ENCODE peak calls at places on chromosomes 12 and 14, in four cellular contexts. E is psoas muscle, H is KG1, A is GM04504. D is an unnamed sample.

GRCh38 chr12:59972941-59973340 is 377.1 kb downstream of the SLC16A7 start:
- DNase-seq in E (no peak), H (no peak), A (peak; percentile 61), D (no peak)

GRCh38 chr12:12927211-12928079 is 24.5 kb downstream of the GPRC5D start:
- DNase-seq in E (peak; percentile 56), H (no peak), A (no peak), D (no peak)

GRCh38 chr14:61240206-61240605 is 40.9 kb downstream of the TMEM30B start:
- DNase-seq in E (no peak), H (no peak), A (no peak), D (no peak)

GRCh38 chr12:127169321-127170270 is 1097.4 kb upstream of the TMEM132C start:
- DNase-seq in E (no peak), H (no peak), A (peak; percentile 86), D (no peak)

GRCh38 chr14:26905219-26905618 is 307.4 kb upstream of the NOVA1 start:
- DNase-seq in E (no peak), H (no peak), A (no peak), D (no peak)

GRCh38 chr14:92719890-92720323 is 28.5 kb downstream of the LGMN start:
- DNase-seq in E (no peak), H (no peak), A (peak; percentile 25), D (no peak)

GRCh38 chr12:122793685-122794106 is 19.3 kb downstream of the CCDC62 start:
- DNase-seq in E (no peak), H (peak; percentile 67), A (no peak), D (no peak)

GRCh38 chr12:22256076-22256475 is 78.4 kb downstream of the ST8SIA1 start:
- DNase-seq in E (no peak), H (no peak), A (no peak), D (no peak)

GRCh38 chr14:50530358-50530757 is 2.0 kb downstream of the MAP4K5 start:
- DNase-seq in E (no peak), H (no peak), A (no peak), D (no peak)

GRCh38 chr12:132208153-132208823 is 64.0 kb downstream of the NOC4L start:
- DNase-seq in E (no peak), H (no peak), A (no peak), D (no peak)

GRCh38 chr12:2221030-2221621 is 168.3 kb downstream of the CACNA1C start:
- DNase-seq in E (no peak), H (no peak), A (no peak), D (no peak)

GRCh38 chr12:101839324-101840283 is 8.8 kb upstream of the GNPTAB start:
- DNase-seq in E (peak; percentile 58), H (no peak), A (no peak), D (peak; percentile 49)

GRCh38 chr14:72782817-72783216 is 111.1 kb downstream of the DPF3 start:
- DNase-seq in E (no peak), H (no peak), A (no peak), D (no peak)

GRCh38 chr14:101236496-101237240 is 324.6 kb upstream of the DIO3 start:
- DNase-seq in E (peak; percentile 16), H (no peak), A (no peak), D (no peak)

GRCh38 chr14:47278233-47278842 is 397.1 kb downstream of the MDGA2 start:
- DNase-seq in E (no peak), H (peak; percentile 68), A (no peak), D (no peak)

GRCh38 chr14:75254901-75255300 is 23.7 kb upstream of the FOS start:
- DNase-seq in E (no peak), H (no peak), A (no peak), D (no peak)

GRCh38 chr12:103279444-103279843 is 216.3 kb downstream of the C12orf42 start:
- DNase-seq in E (no peak), H (no peak), A (no peak), D (no peak)

GRCh38 chr12:11601647-11602046 is 47.8 kb upstream of the ETV6 start:
- DNase-seq in E (no peak), H (no peak), A (no peak), D (no peak)

GRCh38 chr12:5577239-5577638 is 145.3 kb downstream of the NTF3 start:
- DNase-seq in E (peak; percentile 59), H (no peak), A (no peak), D (no peak)

GRCh38 chr12:42633594-42633993 is 44.0 kb upstream of the PRICKLE1 start:
- DNase-seq in E (no peak), H (no peak), A (no peak), D (no peak)

GRCh38 chr12:80624986-80625530 is 82.4 kb upstream of the MYF6 start:
- DNase-seq in E (no peak), H (no peak), A (no peak), D (no peak)

GRCh38 chr12:112887542-112887941 is 19.2 kb upstream of the OAS1 start:
- DNase-seq in E (no peak), H (no peak), A (no peak), D (no peak)

GRCh38 chr14:60981626-60982455 is 796 bp downstream of the SLC38A6 start:
- DNase-seq in E (no peak), H (no peak), A (peak; percentile 48), D (no peak)

GRCh38 chr12:105257321-105257728 is 21.4 kb upstream of the APPL2 start:
- DNase-seq in E (no peak), H (no peak), A (peak; percentile 92), D (no peak)

GRCh38 chr12:39912211-39912980 is 193.5 kb downstream of the SLC2A13 start:
- DNase-seq in E (no peak), H (no peak), A (no peak), D (no peak)

D was measured in uterus.